ENCODE peak calls at places on chromosomes 3 and 15, in seven cellular contexts. One of them, this sample, is unnamed.
A peak's percentile ranks its signal among the peaks of the same experiment; 100 is the strongest.

GRCh38 chr3:66047321-66048050 is 8.8 kb upstream of the MAGI1 start:
- DNase-seq in Right ventricle myocardium superior: no peak
- DNase-seq in fibroblast of lung: peak; percentile 87
- DNase-seq in dorsolateral prefrontal cortex: no peak
- DNase-seq in NCI-H1417: no peak
- DNase-seq in HS-5: peak; percentile 97
- DNase-seq in H7: no peak
- DNase-seq in this sample: peak; percentile 30

GRCh38 chr3:11014253-11014652 is 21.7 kb downstream of the SLC6A1 start:
- DNase-seq in HS-5: no peak
- DNase-seq in dorsolateral prefrontal cortex: no peak
- DNase-seq in Right ventricle myocardium superior: no peak
- DNase-seq in fibroblast of lung: no peak
- DNase-seq in H7: peak; percentile 46
- DNase-seq in NCI-H1417: no peak
- DNase-seq in this sample: no peak

GRCh38 chr3:101833446-101833974 is 15.8 kb upstream of the NFKBIZ start:
- DNase-seq in Right ventricle myocardium superior: no peak
- DNase-seq in H7: no peak
- DNase-seq in HS-5: no peak
- DNase-seq in fibroblast of lung: no peak
- DNase-seq in dorsolateral prefrontal cortex: no peak
- DNase-seq in NCI-H1417: no peak
- DNase-seq in this sample: no peak

GRCh38 chr3:99783009-99783573 is 34.6 kb upstream of the CMSS1 start:
- DNase-seq in fibroblast of lung: peak; percentile 96
- DNase-seq in Right ventricle myocardium superior: no peak
- DNase-seq in H7: no peak
- DNase-seq in HS-5: peak; percentile 93
- DNase-seq in dorsolateral prefrontal cortex: no peak
- DNase-seq in NCI-H1417: no peak
- DNase-seq in this sample: no peak

GRCh38 chr15:91027677-91028076 is 5.3 kb upstream of the VPS33B start:
- DNase-seq in Right ventricle myocardium superior: no peak
- DNase-seq in HS-5: no peak
- DNase-seq in NCI-H1417: no peak
- DNase-seq in H7: no peak
- DNase-seq in dorsolateral prefrontal cortex: no peak
- DNase-seq in fibroblast of lung: no peak
- DNase-seq in this sample: no peak

GRCh38 chr15:20351448-20351961 is 190.1 kb downstream of the GOLGA6L6 start:
- DNase-seq in H7: peak; percentile 35
- DNase-seq in dorsolateral prefrontal cortex: peak; percentile 49
- DNase-seq in fibroblast of lung: no peak
- DNase-seq in HS-5: no peak
- DNase-seq in NCI-H1417: no peak
- DNase-seq in Right ventricle myocardium superior: peak; percentile 50
- DNase-seq in this sample: no peak

GRCh38 chr15:57595011-57595866 is 3.5 kb downstream of the MYZAP start:
- DNase-seq in H7: no peak
- DNase-seq in NCI-H1417: no peak
- DNase-seq in dorsolateral prefrontal cortex: no peak
- DNase-seq in Right ventricle myocardium superior: peak; percentile 78
- DNase-seq in fibroblast of lung: no peak
- DNase-seq in HS-5: no peak
- DNase-seq in this sample: peak; percentile 31

GRCh38 chr15:80887148-80887547 is 102.5 kb downstream of the MESD start:
- DNase-seq in fibroblast of lung: no peak
- DNase-seq in NCI-H1417: no peak
- DNase-seq in Right ventricle myocardium superior: no peak
- DNase-seq in H7: no peak
- DNase-seq in HS-5: no peak
- DNase-seq in dorsolateral prefrontal cortex: no peak
- DNase-seq in this sample: no peak

GRCh38 chr3:50609071-50609742 is 2.4 kb downstream of the CISH start:
- DNase-seq in fibroblast of lung: no peak
- DNase-seq in NCI-H1417: no peak
- DNase-seq in dorsolateral prefrontal cortex: no peak
- DNase-seq in HS-5: no peak
- DNase-seq in H7: no peak
- DNase-seq in Right ventricle myocardium superior: no peak
- DNase-seq in this sample: no peak

GRCh38 chr3:81643721-81644120 is 117.7 kb downstream of the GBE1 start:
- DNase-seq in H7: peak; percentile 7
- DNase-seq in dorsolateral prefrontal cortex: no peak
- DNase-seq in Right ventricle myocardium superior: no peak
- DNase-seq in HS-5: no peak
- DNase-seq in fibroblast of lung: peak; percentile 32
- DNase-seq in NCI-H1417: no peak
- DNase-seq in this sample: no peak